ENCODE peak calls at places on chromosomes 16 and 17, in four cellular contexts. F is nucleus accumbens; N is activated T-helper 9 cell treated with anti-CD3 and anti-CD28 coated beads, Interleukin-2, amount 50 U/mL, for 16 hours; G is activated CD4-positive, alpha-beta T cell treated with anti-CD3 and anti-CD28 coated beads, Interleukin-2, amount 50 U/mL, for 1 hour. O is an unnamed sample.

GRCh38 chr16:71216714-71217113 is 13.8 kb downstream of the HYDIN start:
- DNase-seq in F (no peak), G (no peak), N (no peak), O (no peak)

GRCh38 chr17:43043306-43043705 is 18.3 kb downstream of the RND2 start:
- DNase-seq in F (no peak), N (no peak), G (no peak), O (no peak)

GRCh38 chr17:28698253-28698941 is 13.3 kb downstream of the PROCA1 start:
- DNase-seq in N (no peak), F (no peak), G (no peak), O (no peak)

GRCh38 chr17:82794781-82795505 is 43.1 kb downstream of the TBCD start:
- DNase-seq in N (no peak), G (no peak), F (no peak), O (no peak)

GRCh38 chr17:50681260-50682200 is 26.2 kb downstream of the ANKRD40 start:
- DNase-seq in G (no peak), N (no peak), F (peak), O (peak)

GRCh38 chr17:17036520-17036998 is 5.7 kb upstream of the MPRIP start:
- DNase-seq in G (no peak), N (no peak), F (no peak), O (no peak)

GRCh38 chr16:88292007-88292940 is 90.5 kb upstream of the ZNF469 start:
- DNase-seq in G (no peak), N (no peak), F (no peak), O (no peak)

GRCh38 chr16:48596326-48596725 is 13.7 kb downstream of the N4BP1 start:
- DNase-seq in G (no peak), F (no peak), N (peak), O (no peak)

GRCh38 chr16:83781-84615 is 6.0 kb downstream of the MPG start:
- DNase-seq in F (no peak), N (no peak), G (no peak), O (no peak)

GRCh38 chr16:65315004-65315398 is 193.1 kb upstream of the CDH11 start:
- DNase-seq in F (peak), N (no peak), G (no peak), O (peak)

GRCh38 chr17:74429604-74430384 is 2.1 kb upstream of the GPRC5C start:
- DNase-seq in N (no peak), G (no peak), F (no peak), O (no peak)

GRCh38 chr17:66752411-66752810 is 82.5 kb upstream of the CACNG5 start:
- DNase-seq in G (no peak), F (no peak), N (no peak), O (no peak)

GRCh38 chr16:13421726-13422125 is 498.2 kb upstream of the ERCC4 start:
- DNase-seq in F (no peak), N (no peak), G (no peak), O (no peak)

GRCh38 chr16:17563340-17563739 is 92.6 kb upstream of the XYLT1 start:
- DNase-seq in F (no peak), G (no peak), N (no peak), O (no peak)

GRCh38 chr17:66781135-66781534 is 53.8 kb upstream of the CACNG5 start:
- DNase-seq in N (no peak), G (no peak), F (no peak), O (no peak)

GRCh38 chr17:60823520-60823919 is 145.9 kb downstream of the BCAS3 start:
- DNase-seq in G (no peak), N (no peak), F (no peak), O (no peak)

GRCh38 chr16:25148568-25149215 is 37.1 kb downstream of the LCMT1 start:
- DNase-seq in N (no peak), F (no peak), G (no peak), O (no peak)

GRCh38 chr17:47935961-47936360 is 5.4 kb upstream of the PNPO start:
- DNase-seq in N (no peak), G (no peak), F (no peak), O (no peak)

GRCh38 chr17:80382446-80382845 is 32.5 kb upstream of the ENDOV start:
- DNase-seq in N (no peak), F (no peak), G (no peak), O (no peak)

GRCh38 chr17:58120195-58120822 is 27.9 kb upstream of the OR4D1 start:
- DNase-seq in G (peak), N (no peak), F (no peak), O (peak)

GRCh38 chr17:4497101-4497824 is 1.4 kb upstream of the SPNS2 start:
- DNase-seq in N (no peak), G (no peak), F (peak), O (no peak)

GRCh38 chr16:57091990-57092785 is at the start of gene CPNE2:
- DNase-seq in F (peak), G (no peak), N (no peak), O (no peak)

GRCh38 chr16:65285128-65286120 is 163.6 kb upstream of the CDH11 start:
- DNase-seq in F (no peak), N (no peak), G (no peak), O (peak)

GRCh38 chr16:67098599-67098998 is 11.1 kb upstream of the PHAF1 start:
- DNase-seq in N (no peak), G (no peak), F (no peak), O (no peak)

GRCh38 chr16:31874354-31875111 is 926 bp downstream of the ZNF267 start:
- DNase-seq in F (no peak), N (peak), G (no peak), O (peak)

GRCh38 chr17:45833826-45834439 is 10.7 kb upstream of the SPPL2C start:
- DNase-seq in N (no peak), G (no peak), F (no peak), O (no peak)

GRCh38 chr17:8163978-8164814 is 1.4 kb upstream of the VAMP2 start:
- DNase-seq in F (peak), N (peak), G (peak), O (no peak)